ENCODE peak calls at places on chromosomes 4 and X, in seven cellular contexts. F, C, N, L, S, J and P are unnamed samples.
A peak's percentile ranks its signal among the peaks of the same experiment; 100 is the strongest.

GRCh38 chr4:105520819-105521790 is 31.3 kb upstream of the ARHGEF38 start:
- DNase-seq in F (no peak), C (no peak), J (no peak), L (peak; percentile 51), S (no peak), N (no peak), P (peak; percentile 39)

GRCh38 chr4:94621491-94622080 is 136.2 kb upstream of the BMPR1B start:
- DNase-seq in F (no peak), C (no peak), S (no peak), N (no peak), L (peak; percentile 62), J (no peak), P (peak; percentile 48)

GRCh38 chrX:11739796-11740195 is 18.2 kb upstream of the MSL3 start:
- DNase-seq in S (no peak), L (no peak), C (no peak), N (no peak), F (no peak), J (no peak), P (no peak)

GRCh38 chr4:108135549-108136209 is 33.1 kb downstream of the LEF1 start:
- DNase-seq in C (peak; percentile 22), L (no peak), S (no peak), J (no peak), F (no peak), N (no peak), P (no peak)

GRCh38 chr4:182351485-182351884 is 108.3 kb downstream of the TENM3 start:
- DNase-seq in C (no peak), L (no peak), S (no peak), J (no peak), N (no peak), F (no peak), P (no peak)

GRCh38 chr4:168634276-168634802 is 137.5 kb downstream of the PALLD start:
- DNase-seq in C (no peak), F (peak; percentile 39), N (no peak), L (peak; percentile 89), J (no peak), S (no peak), P (no peak)

GRCh38 chr4:183659919-183660318 is 826 bp downstream of the TRAPPC11 start:
- DNase-seq in J (no peak), C (no peak), S (no peak), N (no peak), F (no peak), L (peak; percentile 46), P (no peak)

GRCh38 chr4:71266090-71266794 is 72.6 kb upstream of the SLC4A4 start:
- DNase-seq in N (no peak), J (peak; percentile 19), L (peak; percentile 91), C (no peak), S (no peak), F (no peak), P (no peak)

GRCh38 chr4:163550869-163551267 is 56.4 kb downstream of the TMA16 start:
- DNase-seq in J (no peak), L (no peak), N (no peak), F (no peak), C (no peak), S (no peak), P (no peak)

GRCh38 chr4:36053931-36054330 is 190.4 kb downstream of the ARAP2 start:
- DNase-seq in F (no peak), C (no peak), L (no peak), S (no peak), J (no peak), N (no peak), P (no peak)

GRCh38 chr4:7652006-7652405 is 217.3 kb upstream of the PSAPL1 start:
- DNase-seq in S (no peak), F (no peak), J (no peak), L (no peak), C (no peak), N (no peak), P (no peak)

GRCh38 chr4:8342651-8343050 is 73.1 kb downstream of the HTRA3 start:
- DNase-seq in L (no peak), J (no peak), S (no peak), N (peak; percentile 40), F (no peak), C (no peak), P (no peak)

GRCh38 chrX:41733939-41734338 is 10.0 kb downstream of the GPR82 start:
- DNase-seq in N (no peak), S (no peak), C (no peak), L (no peak), J (no peak), F (no peak), P (peak; percentile 90)

GRCh38 chrX:129957241-129958099 is 25.0 kb upstream of the BCORL1 start:
- DNase-seq in N (peak; percentile 71), L (peak; percentile 66), J (peak; percentile 71), S (no peak), F (peak; percentile 61), C (no peak), P (peak; percentile 77)

GRCh38 chrX:111100191-111100590 is 4.2 kb downstream of the PAK3 start:
- DNase-seq in J (no peak), C (peak; percentile 16), N (no peak), L (peak; percentile 36), S (no peak), F (no peak), P (peak; percentile 25)

GRCh38 chr4:120895554-120895953 is 27.0 kb downstream of the PRDM5 start:
- DNase-seq in L (no peak), J (no peak), F (no peak), C (no peak), N (no peak), S (no peak), P (no peak)

GRCh38 chrX:97050413-97050812 is 166.7 kb downstream of the RPA4 start:
- DNase-seq in S (no peak), N (no peak), F (no peak), J (no peak), L (peak; percentile 21), C (no peak), P (no peak)

GRCh38 chrX:153573999-153574398 is 24.9 kb downstream of the CCNQ start:
- DNase-seq in C (no peak), F (no peak), N (no peak), S (no peak), J (no peak), L (peak; percentile 3), P (peak; percentile 43)

GRCh38 chr4:65670331-65671031 is at the start of gene EPHA5:
- DNase-seq in F (peak; percentile 79), N (peak; percentile 69), L (peak; percentile 68), C (no peak), J (peak; percentile 40), S (peak; percentile 39), P (no peak)

GRCh38 chr4:106371166-106371565 is 2.6 kb upstream of the GIMD1 start:
- DNase-seq in J (no peak), L (no peak), S (no peak), C (no peak), F (no peak), N (no peak), P (no peak)

GRCh38 chr4:48194986-48195773 is 61.1 kb upstream of the TXK start:
- DNase-seq in S (no peak), J (no peak), N (no peak), L (no peak), F (no peak), C (no peak), P (no peak)

GRCh38 chr4:87051121-87051713 is 116.4 kb downstream of the AFF1 start:
- DNase-seq in L (peak; percentile 27), F (no peak), N (no peak), J (no peak), C (no peak), S (no peak), P (no peak)
- H3K4me1 ChIP-seq in L (peaks cover 4% of the 10 kb centered on the region), F (peaks cover 22% of the 10 kb centered on the region), N (peaks cover 90% of the 10 kb centered on the region), J (peaks cover 63% of the 10 kb centered on the region), C (peaks cover 5% of the 10 kb centered on the region), S (peaks cover 97% of the 10 kb centered on the region), P (peaks cover 27% of the 10 kb centered on the region)

GRCh38 chr4:64327237-64327636 is 82.0 kb downstream of the TECRL start:
- DNase-seq in L (no peak), S (no peak), F (no peak), J (no peak), C (no peak), N (no peak), P (no peak)
- H3K4me1 ChIP-seq in L (no peaks in the 10 kb centered on the region), S (no peaks in the 10 kb centered on the region), F (no peaks in the 10 kb centered on the region), J (no peaks in the 10 kb centered on the region), C (no peaks in the 10 kb centered on the region), N (no peaks in the 10 kb centered on the region), P (no peaks in the 10 kb centered on the region)

GRCh38 chr4:151809716-151810115 is 48.9 kb upstream of the GATB start:
- DNase-seq in N (no peak), S (no peak), L (no peak), J (no peak), C (no peak), F (no peak), P (no peak)

GRCh38 chr4:151811403-151811802 is 50.6 kb upstream of the GATB start:
- DNase-seq in L (no peak), F (no peak), N (no peak), J (no peak), C (no peak), S (no peak), P (no peak)

GRCh38 chr4:151807220-151807619 is 46.4 kb upstream of the GATB start:
- DNase-seq in L (peak; percentile 53), J (peak; percentile 10), F (no peak), N (no peak), C (no peak), S (no peak), P (no peak)

GRCh38 chr4:151808120-151808529 is 47.3 kb upstream of the GATB start:
- DNase-seq in C (no peak), J (no peak), L (peak; percentile 78), N (no peak), F (no peak), S (no peak), P (no peak)

DNA sequence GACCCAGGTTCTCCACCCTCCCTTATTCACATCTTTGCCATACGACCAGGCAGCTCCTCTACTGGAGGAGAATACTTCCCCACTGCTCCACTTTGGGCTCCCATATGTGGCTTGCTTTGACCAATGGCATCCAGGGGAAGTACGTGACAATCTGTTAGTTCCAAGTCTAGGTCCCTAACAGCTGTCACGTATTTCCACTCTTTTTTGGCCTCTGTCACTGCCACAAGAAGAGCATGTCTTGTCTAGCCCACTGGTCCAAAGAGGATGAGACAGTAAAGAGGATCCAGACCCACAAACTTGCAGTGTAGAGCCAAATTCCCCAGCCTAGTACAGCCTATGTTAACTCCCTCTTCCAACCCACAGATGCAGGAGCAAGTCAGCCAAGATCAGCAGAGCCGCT is 49.7 kb upstream of the GATB start:
- DNase-seq in C (no peak), N (no peak), L (no peak), F (no peak), J (no peak), S (no peak), P (no peak)
- H3K4me1 ChIP-seq in C (no peaks in the 10 kb centered on the region), N (peaks cover 19% of the 10 kb centered on the region), L (peaks cover 26% of the 10 kb centered on the region), F (no peaks in the 10 kb centered on the region), J (no peaks in the 10 kb centered on the region), S (peaks cover 8% of the 10 kb centered on the region), P (no peaks in the 10 kb centered on the region)

GRCh38 chr4:85717847-85718246 is 242.9 kb downstream of the ARHGAP24 start:
- DNase-seq in C (no peak), J (no peak), L (peak; percentile 38), F (no peak), N (no peak), S (no peak), P (no peak)

GRCh38 chr4:85722401-85722800 is 247.5 kb downstream of the ARHGAP24 start:
- DNase-seq in F (no peak), N (no peak), L (no peak), J (no peak), C (no peak), S (no peak), P (no peak)

GRCh38 chr4:85717366-85717765 is 242.4 kb downstream of the ARHGAP24 start:
- DNase-seq in C (no peak), J (no peak), S (no peak), L (peak; percentile 45), F (no peak), N (no peak), P (peak; percentile 24)

GRCh38 chr4:85722806-85723205 is 247.9 kb downstream of the ARHGAP24 start:
- DNase-seq in J (no peak), F (no peak), C (no peak), N (no peak), L (peak; percentile 80), S (no peak), P (no peak)

GRCh38 chr4:85720736-85721135 is 245.8 kb downstream of the ARHGAP24 start:
- DNase-seq in C (no peak), J (no peak), S (no peak), F (no peak), N (no peak), L (peak; percentile 62), P (no peak)
- H3K4me1 ChIP-seq in C (no peaks in the 10 kb centered on the region), J (no peaks in the 10 kb centered on the region), S (peaks cover 45% of the 10 kb centered on the region), F (no peaks in the 10 kb centered on the region), N (peaks cover 11% of the 10 kb centered on the region), L (peaks cover 68% of the 10 kb centered on the region), P (peaks cover 32% of the 10 kb centered on the region)